ENCODE peak calls at places on chromosome 1, in ten cellular contexts. L, X, T, N, O, G, J, V, I and Y are unnamed samples.
A peak's percentile ranks its signal among the peaks of the same experiment; 100 is the strongest.

GRCh38 chr1:82813351-82813750 is 1012.6 kb downstream of the ADGRL2 start:
- DNase-seq in G (no peak), O (no peak), I (no peak), V (peak; percentile 19), L (no peak), T (no peak), X (no peak), J (no peak), N (no peak), Y (no peak)

GRCh38 chr1:22702671-22703070 is 8.0 kb upstream of the EPHB2 start:
- DNase-seq in I (no peak), N (peak; percentile 69), T (no peak), V (no peak), L (no peak), G (peak; percentile 61), J (no peak), O (no peak), X (no peak), Y (no peak)

GRCh38 chr1:93579891-93580290 is 101.7 kb downstream of the BCAR3 start:
- DNase-seq in J (no peak), N (peak; percentile 51), I (peak; percentile 83), G (peak; percentile 86), T (no peak), O (no peak), X (peak; percentile 34), L (no peak), V (no peak), Y (no peak)

GRCh38 chr1:16250547-16251251 is 13.7 kb upstream of the CPLANE2 start:
- DNase-seq in V (no peak), X (no peak), I (peak; percentile 52), O (no peak), L (no peak), J (no peak), T (no peak), G (peak; percentile 24), N (no peak), Y (no peak)

GRCh38 chr1:231723146-231723545 is 96.6 kb downstream of the DISC1 start:
- DNase-seq in X (no peak), N (no peak), O (no peak), J (no peak), L (no peak), V (no peak), G (no peak), I (no peak), T (no peak), Y (no peak)

GRCh38 chr1:6410248-6410893 is 9.3 kb downstream of the HES2 start:
- DNase-seq in X (no peak), T (no peak), N (no peak), O (no peak), I (no peak), V (peak; percentile 0), G (no peak), J (no peak), L (no peak), Y (no peak)

GRCh38 chr1:97877307-97877706 is 43.5 kb downstream of the DPYD start:
- DNase-seq in V (no peak), X (no peak), J (no peak), T (no peak), L (no peak), N (no peak), O (no peak), I (no peak), G (no peak), Y (no peak)

GRCh38 chr1:40736085-40736531 is 44.6 kb downstream of the NFYC start:
- DNase-seq in O (no peak), N (no peak), X (no peak), L (no peak), I (peak; percentile 80), G (peak; percentile 85), T (no peak), J (no peak), V (peak; percentile 34), Y (no peak)

GRCh38 chr1:37682334-37682987 is 9.9 kb upstream of the CDCA8 start:
- DNase-seq in T (peak; percentile 82), G (peak; percentile 77), J (peak; percentile 58), L (peak; percentile 33), O (peak; percentile 83), I (peak; percentile 43), N (peak; percentile 87), V (peak; percentile 77), X (peak; percentile 46), Y (peak; percentile 65)

GRCh38 chr1:208181259-208181816 is 62.8 kb downstream of the PLXNA2 start:
- DNase-seq in T (no peak), I (no peak), N (no peak), J (no peak), L (no peak), O (no peak), V (no peak), X (no peak), G (no peak), Y (no peak)

GRCh38 chr1:107093385-107093784 is 36.9 kb downstream of the PRMT6 start:
- DNase-seq in X (no peak), L (no peak), J (no peak), O (no peak), I (no peak), T (no peak), V (no peak), N (no peak), G (no peak), Y (no peak)

DNA sequence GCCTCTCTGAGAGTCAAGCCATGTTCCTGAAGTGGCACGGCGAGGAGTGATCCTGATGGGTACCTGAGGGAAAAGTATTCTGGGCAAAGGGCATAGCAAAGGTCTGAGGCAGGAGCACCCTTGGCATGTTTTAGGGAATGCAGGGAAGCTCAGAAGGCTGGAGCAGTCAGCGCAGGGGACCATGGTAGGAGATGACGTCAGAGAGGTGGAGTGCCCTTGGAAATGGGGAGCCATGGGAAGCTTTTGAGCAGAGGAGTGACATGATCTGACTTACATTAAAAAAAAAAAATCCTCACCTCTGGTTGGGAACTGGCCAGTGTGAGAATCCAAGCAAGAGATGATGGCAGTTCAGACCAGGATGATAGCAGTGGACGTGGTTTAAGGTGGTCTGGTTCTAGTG is 37.2 kb downstream of the PDPN start:
- DNase-seq in O (no peak), I (no peak), X (no peak), L (no peak), G (no peak), N (no peak), V (no peak), T (no peak), J (no peak), Y (no peak)
- TF ChIP-seq CTCF in O (no peak), I (no peak), X (no peak), L (no peak), G (no peak), N (no peak), V (no peak), T (no peak), J (no peak), Y (no peak)

GRCh38 chr1:18319099-18319498 is 161.6 kb upstream of the KLHDC7A start:
- DNase-seq in X (no peak), L (no peak), N (no peak), V (no peak), T (no peak), O (no peak), G (no peak), I (no peak), J (no peak), Y (no peak)
- TF ChIP-seq CTCF in X (no peak), L (no peak), N (no peak), V (no peak), T (no peak), O (no peak), G (no peak), I (no peak), J (no peak), Y (no peak)

DNA sequence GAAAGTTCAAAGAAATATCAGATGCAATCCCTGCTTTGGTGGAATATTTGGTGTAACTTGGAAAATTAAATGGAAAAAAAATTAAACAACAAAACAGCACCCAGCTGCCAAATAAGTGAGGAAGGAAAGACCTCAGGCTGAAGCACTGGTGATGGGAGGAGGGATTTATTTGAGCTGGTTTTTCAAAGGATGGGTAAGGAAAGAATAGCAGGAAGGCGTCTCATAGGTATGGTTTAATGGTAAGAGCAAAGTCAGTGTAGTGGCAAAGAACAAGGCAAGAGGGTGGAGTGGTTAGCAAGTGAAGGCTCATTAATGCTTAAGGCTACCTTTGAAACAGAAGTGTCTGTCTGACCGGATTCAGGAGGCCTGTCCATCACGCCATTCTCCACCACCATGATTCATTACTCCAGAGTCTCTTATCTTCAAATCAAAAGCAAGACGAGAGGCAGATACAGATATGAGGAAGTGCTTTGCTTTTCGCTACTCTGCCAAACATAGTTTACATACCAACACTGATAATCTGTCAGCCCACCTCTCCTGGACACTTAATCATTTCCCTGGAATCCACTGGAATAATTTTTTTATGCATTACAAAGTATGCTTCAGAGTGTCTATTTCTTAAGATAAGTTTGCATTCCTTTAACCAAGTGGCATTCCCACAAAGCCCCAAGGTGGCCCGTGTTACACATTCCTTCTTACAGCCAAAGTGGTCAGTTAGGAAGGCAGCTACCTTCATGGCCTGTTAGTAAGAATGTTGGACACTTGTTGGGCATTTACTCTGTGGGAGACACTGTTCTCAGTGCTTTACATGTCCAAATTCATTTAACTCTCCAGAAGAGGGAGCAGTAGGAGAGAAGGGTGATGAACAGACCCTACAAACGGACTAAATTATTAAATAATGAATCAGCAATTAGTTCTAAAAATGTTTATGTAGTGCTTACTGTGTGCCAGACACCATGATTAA is 146.6 kb downstream of the ROR1 start:
- DNase-seq in V (no peak), I (peak; percentile 89), T (no peak), G (peak; percentile 87), X (no peak), N (no peak), O (no peak), L (peak; percentile 66), J (no peak), Y (no peak)
- TF ChIP-seq CTCF in V (peak; percentile 23), I (peak; percentile 54), T (no peak), G (peak; percentile 54), X (no peak), N (no peak), O (no peak), L (peak; percentile 39), J (peak; percentile 39), Y (peak; percentile 20)

DNA sequence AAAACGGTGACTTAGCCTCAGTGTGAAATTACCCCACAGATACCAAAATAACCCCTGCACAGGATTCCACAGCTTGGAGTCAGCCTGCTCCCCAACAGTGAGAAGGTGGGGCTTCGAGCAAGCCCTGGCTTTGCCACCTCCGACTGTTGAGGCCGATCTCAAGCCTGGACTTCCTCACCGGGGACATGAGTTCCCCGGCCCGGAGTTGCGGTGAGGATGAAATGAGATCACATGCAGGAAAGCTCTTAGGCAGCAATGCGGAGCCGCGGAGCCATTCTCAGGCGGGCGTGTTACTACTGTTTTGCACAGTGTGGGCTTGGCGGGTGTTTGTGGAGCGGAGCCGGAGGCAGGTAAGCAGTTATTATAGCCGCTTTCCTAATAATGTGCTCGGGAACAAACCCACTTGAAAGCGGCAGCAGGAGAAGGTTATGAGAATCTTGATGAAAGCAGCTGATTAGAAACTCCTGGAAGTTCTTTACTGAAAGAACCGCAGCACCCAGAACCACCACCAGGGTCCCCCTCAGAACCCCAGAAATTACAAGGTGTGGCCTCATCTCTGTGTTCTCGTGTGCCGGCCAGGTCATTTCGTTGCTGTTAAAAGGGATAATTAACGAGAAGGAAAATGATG is 3.9 kb upstream of the CLSTN1 start:
- DNase-seq in T (no peak), O (peak; percentile 52), V (no peak), X (no peak), N (peak; percentile 30), J (peak; percentile 42), G (no peak), I (peak; percentile 53), L (no peak), Y (no peak)
- TF ChIP-seq CTCF in T (no peak), O (peak; percentile 24), V (peak; percentile 49), X (no peak), N (no peak), J (peak; percentile 62), G (peak; percentile 31), I (peak; percentile 58), L (no peak), Y (peak; percentile 46)

GRCh38 chr1:9112961-9113880 is 15.7 kb downstream of the GPR157 start:
- DNase-seq in V (no peak), O (no peak), N (no peak), T (no peak), G (no peak), J (no peak), X (no peak), I (no peak), L (no peak), Y (no peak)
- TF ChIP-seq CTCF in V (no peak), O (no peak), N (no peak), T (no peak), G (no peak), J (no peak), X (no peak), I (no peak), L (no peak), Y (no peak)